ENCODE peak calls at places on chromosomes 4 and X, in five cellular contexts. One of them, this sample, is unnamed.

GRCh38 chrX:107482046-107482445 is 32.6 kb downstream of the FRMPD3 start:
- DNase-seq in fibroblast of the aortic adventitia: no peak
- DNase-seq in NCI-H1694 treated with DMSO at 0.1 percent for 48 hours: no peak
- DNase-seq in lower lobe of right lung: no peak
- DNase-seq in caudate nucleus: no peak
- DNase-seq in this sample: no peak

GRCh38 chr4:165580379-165580905 is 201.6 kb downstream of the CPE start:
- DNase-seq in caudate nucleus: no peak
- DNase-seq in fibroblast of the aortic adventitia: peak
- DNase-seq in lower lobe of right lung: no peak
- DNase-seq in NCI-H1694 treated with DMSO at 0.1 percent for 48 hours: peak
- DNase-seq in this sample: no peak

GRCh38 chr4:147157860-147158701 is 212.4 kb upstream of the TTC29 start:
- DNase-seq in NCI-H1694 treated with DMSO at 0.1 percent for 48 hours: no peak
- DNase-seq in fibroblast of the aortic adventitia: peak
- DNase-seq in caudate nucleus: no peak
- DNase-seq in lower lobe of right lung: peak
- DNase-seq in this sample: no peak

GRCh38 chrX:68808686-68809357 is 20.0 kb upstream of the EFNB1 start:
- DNase-seq in NCI-H1694 treated with DMSO at 0.1 percent for 48 hours: no peak
- DNase-seq in fibroblast of the aortic adventitia: peak
- DNase-seq in caudate nucleus: no peak
- DNase-seq in lower lobe of right lung: no peak
- DNase-seq in this sample: no peak

GRCh38 chr4:65661469-65661868 is 8.8 kb downstream of the EPHA5 start:
- DNase-seq in NCI-H1694 treated with DMSO at 0.1 percent for 48 hours: peak
- DNase-seq in fibroblast of the aortic adventitia: peak
- DNase-seq in caudate nucleus: no peak
- DNase-seq in lower lobe of right lung: peak
- DNase-seq in this sample: no peak

GRCh38 chr4:33369366-33369899 is 2649.3 kb downstream of the PCDH7 start:
- DNase-seq in NCI-H1694 treated with DMSO at 0.1 percent for 48 hours: no peak
- DNase-seq in lower lobe of right lung: no peak
- DNase-seq in caudate nucleus: no peak
- DNase-seq in fibroblast of the aortic adventitia: peak
- DNase-seq in this sample: no peak

GRCh38 chrX:9149831-9150230 is 115.9 kb upstream of the FAM9B start:
- DNase-seq in NCI-H1694 treated with DMSO at 0.1 percent for 48 hours: no peak
- DNase-seq in lower lobe of right lung: no peak
- DNase-seq in caudate nucleus: no peak
- DNase-seq in fibroblast of the aortic adventitia: no peak
- DNase-seq in this sample: no peak

GRCh38 chrX:30885136-30885535 is 3.9 kb downstream of the TAB3 start:
- DNase-seq in fibroblast of the aortic adventitia: no peak
- DNase-seq in caudate nucleus: no peak
- DNase-seq in lower lobe of right lung: no peak
- DNase-seq in NCI-H1694 treated with DMSO at 0.1 percent for 48 hours: no peak
- DNase-seq in this sample: no peak

This sample was measured in dorsolateral prefrontal cortex.